ENCODE peak calls at places on chromosomes 11 and 22, in six cellular contexts. One of them, this sample, is unnamed.

GRCh38 chr11:47377571-47378010 is 756 bp downstream of the SPI1 start:
- DNase-seq in A673: no peak
- DNase-seq in brain microvascular endothelial cell: no peak
- DNase-seq in upper lobe of right lung: peak
- DNase-seq in cardiac fibroblast: no peak
- DNase-seq in CD8-positive, alpha-beta T cell: no peak
- DNase-seq in this sample: no peak

GRCh38 chr11:101397941-101398340 is 185.9 kb downstream of the TRPC6 start:
- DNase-seq in cardiac fibroblast: peak
- DNase-seq in brain microvascular endothelial cell: peak
- DNase-seq in A673: no peak
- DNase-seq in CD8-positive, alpha-beta T cell: no peak
- DNase-seq in upper lobe of right lung: no peak
- DNase-seq in this sample: no peak

GRCh38 chr11:125923012-125923579 is 18.8 kb downstream of the DDX25 start:
- DNase-seq in cardiac fibroblast: peak
- DNase-seq in A673: peak
- DNase-seq in upper lobe of right lung: peak
- DNase-seq in CD8-positive, alpha-beta T cell: peak
- DNase-seq in brain microvascular endothelial cell: peak
- DNase-seq in this sample: peak

GRCh38 chr22:31177420-31178162 is 17.6 kb downstream of the RNF185 start:
- DNase-seq in CD8-positive, alpha-beta T cell: no peak
- DNase-seq in brain microvascular endothelial cell: peak
- DNase-seq in cardiac fibroblast: peak
- DNase-seq in upper lobe of right lung: no peak
- DNase-seq in A673: no peak
- DNase-seq in this sample: peak

GRCh38 chr22:50308597-50308935 is 1.1 kb upstream of the PLXNB2 start:
- DNase-seq in cardiac fibroblast: peak
- DNase-seq in upper lobe of right lung: peak
- DNase-seq in CD8-positive, alpha-beta T cell: no peak
- DNase-seq in brain microvascular endothelial cell: no peak
- DNase-seq in A673: no peak
- DNase-seq in this sample: no peak

GRCh38 chr11:66981976-66982578 is 7.0 kb downstream of the C11orf86 start:
- DNase-seq in upper lobe of right lung: peak
- DNase-seq in brain microvascular endothelial cell: peak
- DNase-seq in A673: peak
- DNase-seq in cardiac fibroblast: peak
- DNase-seq in CD8-positive, alpha-beta T cell: peak
- DNase-seq in this sample: no peak

GRCh38 chr11:117337061-117337460 is 9.4 kb downstream of the CEP164 start:
- DNase-seq in CD8-positive, alpha-beta T cell: no peak
- DNase-seq in A673: no peak
- DNase-seq in upper lobe of right lung: no peak
- DNase-seq in brain microvascular endothelial cell: no peak
- DNase-seq in cardiac fibroblast: no peak
- DNase-seq in this sample: no peak

GRCh38 chr11:15824060-15824459 is 532.3 kb downstream of the SOX6 start:
- DNase-seq in cardiac fibroblast: peak
- DNase-seq in CD8-positive, alpha-beta T cell: no peak
- DNase-seq in upper lobe of right lung: no peak
- DNase-seq in brain microvascular endothelial cell: no peak
- DNase-seq in A673: no peak
- DNase-seq in this sample: no peak

GRCh38 chr11:36409152-36409713 is 100.8 kb downstream of the TRAF6 start:
- DNase-seq in brain microvascular endothelial cell: peak
- DNase-seq in CD8-positive, alpha-beta T cell: no peak
- DNase-seq in cardiac fibroblast: peak
- DNase-seq in upper lobe of right lung: no peak
- DNase-seq in A673: no peak
- DNase-seq in this sample: no peak

GRCh38 chr22:50532353-50532700 is 2.5 kb upstream of the TYMP start:
- DNase-seq in upper lobe of right lung: peak
- DNase-seq in cardiac fibroblast: no peak
- DNase-seq in CD8-positive, alpha-beta T cell: no peak
- DNase-seq in brain microvascular endothelial cell: no peak
- DNase-seq in A673: no peak
- DNase-seq in this sample: no peak

GRCh38 chr11:10450451-10451398 is 4.3 kb upstream of the AMPD3 start:
- DNase-seq in brain microvascular endothelial cell: no peak
- DNase-seq in cardiac fibroblast: no peak
- DNase-seq in CD8-positive, alpha-beta T cell: peak
- DNase-seq in upper lobe of right lung: peak
- DNase-seq in A673: no peak
- DNase-seq in this sample: no peak

GRCh38 chr11:13335319-13335718 is 57.7 kb downstream of the BMAL1 start:
- DNase-seq in CD8-positive, alpha-beta T cell: peak
- DNase-seq in A673: peak
- DNase-seq in brain microvascular endothelial cell: peak
- DNase-seq in upper lobe of right lung: no peak
- DNase-seq in cardiac fibroblast: peak
- DNase-seq in this sample: no peak

GRCh38 chr11:83464181-83464580 is 178.0 kb upstream of the CCDC90B start:
- DNase-seq in CD8-positive, alpha-beta T cell: no peak
- DNase-seq in brain microvascular endothelial cell: no peak
- DNase-seq in cardiac fibroblast: no peak
- DNase-seq in upper lobe of right lung: no peak
- DNase-seq in A673: peak
- DNase-seq in this sample: no peak

GRCh38 chr11:96008161-96008560 is 84.3 kb upstream of the MTMR2 start:
- DNase-seq in brain microvascular endothelial cell: no peak
- DNase-seq in CD8-positive, alpha-beta T cell: no peak
- DNase-seq in cardiac fibroblast: no peak
- DNase-seq in A673: no peak
- DNase-seq in upper lobe of right lung: no peak
- DNase-seq in this sample: no peak

GRCh38 chr11:121350314-121351046 is 57.9 kb downstream of the SC5D start:
- DNase-seq in cardiac fibroblast: no peak
- DNase-seq in upper lobe of right lung: no peak
- DNase-seq in A673: no peak
- DNase-seq in CD8-positive, alpha-beta T cell: no peak
- DNase-seq in brain microvascular endothelial cell: no peak
- DNase-seq in this sample: no peak

GRCh38 chr11:76638267-76639197 is 32.0 kb downstream of the LRRC32 start:
- DNase-seq in upper lobe of right lung: no peak
- DNase-seq in CD8-positive, alpha-beta T cell: no peak
- DNase-seq in brain microvascular endothelial cell: no peak
- DNase-seq in A673: no peak
- DNase-seq in cardiac fibroblast: no peak
- DNase-seq in this sample: no peak

GRCh38 chr11:11476971-11477645 is 124.1 kb upstream of the CSNK2A3 start:
- DNase-seq in cardiac fibroblast: no peak
- DNase-seq in CD8-positive, alpha-beta T cell: no peak
- DNase-seq in upper lobe of right lung: no peak
- DNase-seq in A673: no peak
- DNase-seq in brain microvascular endothelial cell: no peak
- DNase-seq in this sample: no peak

GRCh38 chr11:68664906-68665305 is 19.4 kb upstream of the GAL start:
- DNase-seq in upper lobe of right lung: peak
- DNase-seq in cardiac fibroblast: no peak
- DNase-seq in A673: no peak
- DNase-seq in CD8-positive, alpha-beta T cell: no peak
- DNase-seq in brain microvascular endothelial cell: no peak
- DNase-seq in this sample: no peak

GRCh38 chr11:68669301-68670090 is 14.8 kb upstream of the GAL start:
- DNase-seq in upper lobe of right lung: peak
- DNase-seq in cardiac fibroblast: no peak
- DNase-seq in CD8-positive, alpha-beta T cell: no peak
- DNase-seq in brain microvascular endothelial cell: no peak
- DNase-seq in A673: no peak
- DNase-seq in this sample: no peak

GRCh38 chr11:68667511-68668253 is 16.7 kb upstream of the GAL start:
- DNase-seq in cardiac fibroblast: no peak
- DNase-seq in CD8-positive, alpha-beta T cell: no peak
- DNase-seq in upper lobe of right lung: peak
- DNase-seq in A673: no peak
- DNase-seq in brain microvascular endothelial cell: no peak
- DNase-seq in this sample: no peak

GRCh38 chr11:68665471-68665870 is 18.9 kb upstream of the GAL start:
- DNase-seq in A673: no peak
- DNase-seq in upper lobe of right lung: peak
- DNase-seq in cardiac fibroblast: no peak
- DNase-seq in CD8-positive, alpha-beta T cell: no peak
- DNase-seq in brain microvascular endothelial cell: no peak
- DNase-seq in this sample: no peak

DNA sequence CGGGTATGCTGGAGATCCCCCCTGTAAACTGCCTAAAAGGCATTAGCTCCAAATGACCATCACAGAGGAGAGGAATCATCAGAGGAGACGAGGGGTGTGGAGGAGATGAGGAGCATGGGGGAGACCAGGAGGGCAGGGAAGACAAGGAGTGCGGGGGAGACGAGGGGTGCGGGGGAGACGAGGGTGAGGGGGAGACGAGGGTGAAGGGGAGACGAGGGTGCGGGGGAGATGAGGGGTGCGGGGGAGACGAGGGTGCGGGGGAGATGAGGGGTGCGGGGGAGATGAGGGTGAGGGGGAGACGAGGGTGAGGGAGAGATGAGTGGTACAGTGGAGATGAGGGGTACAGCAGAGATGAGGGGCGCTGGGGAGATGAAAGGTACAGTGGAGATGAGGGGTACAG is 17.5 kb upstream of the GAL start:
- DNase-seq in upper lobe of right lung: peak
- DNase-seq in A673: no peak
- DNase-seq in brain microvascular endothelial cell: no peak
- DNase-seq in cardiac fibroblast: no peak
- DNase-seq in CD8-positive, alpha-beta T cell: no peak
- DNase-seq in this sample: no peak
- TF ChIP-seq CTCF in upper lobe of right lung: no peak
- TF ChIP-seq CTCF in A673: no peak
- TF ChIP-seq CTCF in brain microvascular endothelial cell: no peak
- TF ChIP-seq CTCF in cardiac fibroblast: no peak
- TF ChIP-seq CTCF in CD8-positive, alpha-beta T cell: no peak
- TF ChIP-seq CTCF in this sample: no peak

DNA sequence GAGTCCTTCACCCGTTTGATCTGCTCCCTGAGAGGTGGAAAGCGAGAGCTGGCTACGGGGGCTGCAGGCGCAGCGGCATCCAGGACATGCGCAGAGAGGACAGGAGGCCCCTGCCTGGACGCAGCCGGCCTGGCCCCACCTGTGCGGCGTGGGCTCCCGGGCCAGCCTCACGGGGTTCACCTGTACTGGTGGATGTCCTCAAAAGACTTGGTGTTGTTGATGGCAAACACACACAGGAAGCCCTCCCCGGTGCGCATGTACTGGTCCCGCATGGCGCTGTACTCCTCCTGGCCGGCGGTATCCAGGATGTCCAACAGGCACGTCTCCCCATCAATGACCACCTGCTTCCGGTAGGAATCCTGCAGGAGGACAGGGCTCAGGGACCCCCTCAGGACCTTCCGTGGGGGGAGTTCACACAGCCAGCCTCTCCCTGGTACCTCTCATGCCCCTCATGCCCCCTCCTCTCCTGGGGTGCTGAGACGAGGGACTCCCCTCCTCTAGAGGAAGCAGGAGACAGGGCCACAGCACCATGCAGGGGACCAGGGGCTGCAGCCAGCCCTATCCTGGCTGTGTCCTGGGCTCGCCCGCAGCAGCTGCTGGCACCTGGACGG is 1.7 kb downstream of the HRAS start:
- DNase-seq in cardiac fibroblast: no peak
- DNase-seq in brain microvascular endothelial cell: no peak
- DNase-seq in A673: no peak
- DNase-seq in upper lobe of right lung: peak
- DNase-seq in CD8-positive, alpha-beta T cell: no peak
- DNase-seq in this sample: no peak
- H3K4me3 ChIP-seq in cardiac fibroblast: peak
- H3K4me3 ChIP-seq in brain microvascular endothelial cell: no peak
- H3K4me3 ChIP-seq in A673: peak
- H3K4me3 ChIP-seq in upper lobe of right lung: peak
- H3K4me3 ChIP-seq in CD8-positive, alpha-beta T cell: no peak
- H3K4me3 ChIP-seq in this sample: peak

GRCh38 chr22:26646158-26646557 is 11.2 kb upstream of the MIAT start:
- DNase-seq in upper lobe of right lung: no peak
- DNase-seq in A673: no peak
- DNase-seq in brain microvascular endothelial cell: peak
- DNase-seq in CD8-positive, alpha-beta T cell: no peak
- DNase-seq in cardiac fibroblast: peak
- DNase-seq in this sample: no peak

GRCh38 chr22:26643368-26644100 is 13.9 kb upstream of the MIAT start:
- DNase-seq in brain microvascular endothelial cell: no peak
- DNase-seq in CD8-positive, alpha-beta T cell: no peak
- DNase-seq in A673: no peak
- DNase-seq in upper lobe of right lung: no peak
- DNase-seq in cardiac fibroblast: no peak
- DNase-seq in this sample: no peak

GRCh38 chr22:26648011-26648497 is 9.3 kb upstream of the MIAT start:
- DNase-seq in brain microvascular endothelial cell: no peak
- DNase-seq in upper lobe of right lung: no peak
- DNase-seq in A673: no peak
- DNase-seq in CD8-positive, alpha-beta T cell: peak
- DNase-seq in cardiac fibroblast: no peak
- DNase-seq in this sample: no peak

DNA sequence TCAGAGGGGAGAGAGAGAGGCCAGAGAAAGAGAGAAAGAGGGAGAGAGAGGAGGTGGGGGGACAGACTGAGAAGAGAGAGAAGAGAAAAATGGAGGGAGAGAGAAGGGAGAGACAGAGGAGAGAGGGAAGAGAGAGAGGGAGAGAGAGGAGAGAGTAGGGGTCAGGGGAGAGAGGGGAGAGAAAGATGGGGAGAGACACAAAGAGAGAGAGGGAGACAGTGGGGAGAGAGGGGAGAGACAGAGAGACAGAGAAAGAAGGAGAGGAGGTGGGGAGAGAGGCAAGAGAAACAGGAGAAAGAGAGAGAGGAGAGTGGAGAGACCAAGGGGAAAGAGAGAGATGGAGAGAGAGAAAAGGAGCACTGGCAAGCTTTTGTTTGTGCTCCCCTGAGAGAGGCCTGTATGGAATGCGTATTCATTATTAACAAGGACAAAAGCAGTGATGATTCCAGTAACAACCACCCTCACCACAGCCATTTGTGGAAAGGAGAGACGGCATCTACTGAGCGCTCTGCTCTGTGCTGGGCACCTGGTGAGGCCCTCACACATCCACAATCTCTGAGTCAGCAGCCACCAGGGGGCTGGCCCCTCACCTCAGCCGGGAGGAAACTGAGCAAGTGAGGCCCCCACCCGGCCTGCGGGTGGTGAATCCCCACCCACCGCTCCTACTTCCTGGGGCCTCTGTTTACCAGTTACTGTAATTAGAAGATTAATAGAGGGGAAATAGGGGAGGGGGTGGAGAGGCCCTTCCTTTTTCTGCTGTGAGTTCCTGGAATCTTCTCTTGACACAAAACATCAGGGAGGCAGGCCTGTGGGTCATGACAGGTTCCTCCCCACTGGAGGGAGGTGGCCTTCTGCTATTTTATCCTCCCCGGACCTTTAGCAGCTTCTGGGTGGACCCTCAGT is 14.7 kb upstream of the MIAT start:
- DNase-seq in CD8-positive, alpha-beta T cell: peak
- DNase-seq in A673: peak
- DNase-seq in cardiac fibroblast: peak
- DNase-seq in brain microvascular endothelial cell: no peak
- DNase-seq in upper lobe of right lung: no peak
- DNase-seq in this sample: no peak
- TF ChIP-seq CTCF in CD8-positive, alpha-beta T cell: peak
- TF ChIP-seq CTCF in A673: no peak
- TF ChIP-seq CTCF in cardiac fibroblast: no peak
- TF ChIP-seq CTCF in brain microvascular endothelial cell: peak
- TF ChIP-seq CTCF in upper lobe of right lung: no peak
- TF ChIP-seq CTCF in this sample: no peak

GRCh38 chr11:65915101-65915820 is 3.6 kb downstream of the C11orf68 start:
- DNase-seq in CD8-positive, alpha-beta T cell: no peak
- DNase-seq in brain microvascular endothelial cell: no peak
- DNase-seq in cardiac fibroblast: no peak
- DNase-seq in upper lobe of right lung: no peak
- DNase-seq in A673: no peak
- DNase-seq in this sample: no peak
- H3K4me3 ChIP-seq in CD8-positive, alpha-beta T cell: no peak
- H3K4me3 ChIP-seq in brain microvascular endothelial cell: no peak
- H3K4me3 ChIP-seq in cardiac fibroblast: peak
- H3K4me3 ChIP-seq in upper lobe of right lung: no peak
- H3K4me3 ChIP-seq in A673: no peak
- H3K4me3 ChIP-seq in this sample: no peak